ENCODE peak calls at places on chromosomes 5 and 9, in five cellular contexts. A, R, H, Z and G are unnamed samples.
A peak's percentile ranks its signal among the peaks of the same experiment; 100 is the strongest.

GRCh38 chr5:172102913-172103629 is 85.0 kb downstream of the STK10 start:
- DNase-seq in A (peak; percentile 4), R (no peak), H (no peak), Z (peak; percentile 80), G (peak; percentile 10)

GRCh38 chr5:66540078-66540477 is 56.1 kb upstream of the MAST4 start:
- DNase-seq in A (no peak), R (no peak), H (no peak), Z (no peak), G (no peak)

GRCh38 chr5:57841671-57842375 is 359.2 kb upstream of the ACTBL2 start:
- DNase-seq in A (no peak), R (no peak), H (no peak), Z (peak; percentile 99), G (no peak)

GRCh38 chr9:78973906-78974305 is 597.9 kb upstream of the TLE4 start:
- DNase-seq in A (no peak), R (no peak), H (no peak), Z (peak; percentile 42), G (no peak)

GRCh38 chr5:139700711-139701693 is 52.9 kb downstream of the CXXC5 start:
- DNase-seq in A (no peak), R (no peak), H (no peak), Z (no peak), G (no peak)

GRCh38 chr5:59791602-59792001 is 101.9 kb downstream of the PDE4D start:
- DNase-seq in A (no peak), R (no peak), H (no peak), Z (no peak), G (no peak)

GRCh38 chr5:154265197-154265578 is 74.7 kb downstream of the GALNT10 start:
- DNase-seq in A (no peak), R (no peak), H (no peak), Z (no peak), G (no peak)

GRCh38 chr5:97425511-97425910 is 242.5 kb upstream of the RIOK2 start:
- DNase-seq in A (no peak), R (no peak), H (no peak), Z (peak; percentile 21), G (peak; percentile 14)

GRCh38 chr9:136726631-136727191 is 14.3 kb downstream of the DIPK1B start:
- DNase-seq in A (peak; percentile 37), R (no peak), H (no peak), Z (no peak), G (no peak)

GRCh38 chr9:121568101-121568460 is 68.4 kb upstream of the GGTA1 start:
- DNase-seq in A (no peak), R (no peak), H (no peak), Z (no peak), G (no peak)

GRCh38 chr9:125332527-125332926 is 70.9 kb downstream of the GAPVD1 start:
- DNase-seq in A (no peak), R (no peak), H (no peak), Z (no peak), G (no peak)

GRCh38 chr9:127955294-127956015 is 17.8 kb upstream of the DPM2 start:
- DNase-seq in A (peak; percentile 87), R (peak; percentile 98), H (peak; percentile 80), Z (peak; percentile 56), G (no peak)

GRCh38 chr9:116163293-116164055 is 9.9 kb downstream of the PAPPA start:
- DNase-seq in A (no peak), R (no peak), H (no peak), Z (no peak), G (no peak)

GRCh38 chr5:39021413-39021812 is 52.8 kb downstream of the RICTOR start:
- DNase-seq in A (no peak), R (no peak), H (no peak), Z (no peak), G (no peak)